ENCODE peak calls at places on chromosomes 11 and 22, in eight cellular contexts. Q is hepatic stellate cell; I is globus pallidus; X is activated T-helper 1 cell treated with anti-CD3 and anti-CD28 coated beads, Interleukin-12 subunit alpha, Interleukin-12 subunit beta, Interleukin-2, Interleukin-4 antibody, amounts not matched to agents 30 ng/mL and 10 ng/mL and 1 ng/mL, durations not matched to agents 14 hours and 24 hours and 36 hours; S is body of pancreas; J is activated gamma-delta T cell treated with Interleukin-2 at 50 U/mL for 16 hours; B is NCI-H2029; H is activated CD4-positive, alpha-beta T cell treated with anti-CD3 and anti-CD28 coated beads, Interleukin-2, amount 50 U/mL, for 48 hours. Y is an unnamed sample.

GRCh38 chr11:94553938-94554337 is 10.2 kb downstream of the FUT4 start:
- DNase-seq in Q (no peak), I (no peak), X (no peak), S (peak), J (no peak), B (peak), H (no peak), Y (peak)

GRCh38 chr11:119933164-119933563 is 204.2 kb upstream of the NECTIN1 start:
- DNase-seq in Q (no peak), I (no peak), X (no peak), S (no peak), J (no peak), B (no peak), H (no peak), Y (no peak)

GRCh38 chr11:69013009-69013951 is at the start of gene MRGPRF:
- DNase-seq in Q (peak), I (peak), X (no peak), S (peak), J (no peak), B (no peak), H (no peak), Y (peak)

GRCh38 chr11:69227271-69227670 is 66.7 kb upstream of the MYEOV start:
- DNase-seq in Q (no peak), I (no peak), X (no peak), S (no peak), J (no peak), B (no peak), H (no peak), Y (no peak)

GRCh38 chr11:68796779-68797178 is 44.9 kb downstream of the CPT1A start:
- DNase-seq in Q (no peak), I (no peak), X (no peak), S (no peak), J (no peak), B (no peak), H (no peak), Y (no peak)

GRCh38 chr11:79441159-79441875 is 487 bp upstream of the TENM4 start:
- DNase-seq in Q (peak), I (peak), X (no peak), S (no peak), J (no peak), B (no peak), H (no peak), Y (peak)

GRCh38 chr11:77113382-77114088 is 10.9 kb downstream of the OMP start:
- DNase-seq in Q (peak), I (no peak), X (no peak), S (peak), J (no peak), B (no peak), H (peak), Y (peak)

GRCh38 chr11:6755303-6755952 is 16.3 kb downstream of the OR2AG2 start:
- DNase-seq in Q (peak), I (peak), X (peak), S (peak), J (peak), B (no peak), H (peak), Y (peak)

GRCh38 chr11:115613986-115614625 is 109.9 kb upstream of the CADM1 start:
- DNase-seq in Q (peak), I (no peak), X (no peak), S (no peak), J (no peak), B (no peak), H (peak), Y (peak)

GRCh38 chr11:79786961-79787360 is 346.1 kb upstream of the TENM4 start:
- DNase-seq in Q (no peak), I (no peak), X (no peak), S (no peak), J (no peak), B (no peak), H (no peak), Y (no peak)

GRCh38 chr11:2824851-2825250 is 60.7 kb downstream of the CDKN1C start:
- DNase-seq in Q (no peak), I (no peak), X (no peak), S (no peak), J (no peak), B (no peak), H (no peak), Y (no peak)

GRCh38 chr11:35589281-35589680 is 29.0 kb upstream of the FJX1 start:
- DNase-seq in Q (no peak), I (no peak), X (no peak), S (no peak), J (no peak), B (no peak), H (no peak), Y (no peak)

GRCh38 chr11:10856689-10857603 is 907 bp downstream of the ZBED5 start:
- DNase-seq in Q (peak), I (peak), X (peak), S (peak), J (no peak), B (peak), H (no peak), Y (peak)

GRCh38 chr11:69531071-69531716 is 49.7 kb downstream of the LINC01488 start:
- DNase-seq in Q (no peak), I (no peak), X (no peak), S (no peak), J (no peak), B (no peak), H (no peak), Y (no peak)

GRCh38 chr11:20501971-20502370 is 97.4 kb upstream of the SLC6A5 start:
- DNase-seq in Q (no peak), I (no peak), X (no peak), S (no peak), J (no peak), B (no peak), H (no peak), Y (no peak)

GRCh38 chr11:11980200-11980599 is 28.2 kb downstream of the DKK3 start:
- DNase-seq in Q (no peak), I (no peak), X (no peak), S (no peak), J (no peak), B (no peak), H (no peak), Y (peak)

GRCh38 chr11:26045082-26045481 is 286.8 kb upstream of the ANO3 start:
- DNase-seq in Q (no peak), I (no peak), X (no peak), S (no peak), J (no peak), B (no peak), H (no peak), Y (peak)

GRCh38 chr11:42947405-42947804 is 364.4 kb upstream of the API5 start:
- DNase-seq in Q (no peak), I (no peak), X (no peak), S (no peak), J (no peak), B (no peak), H (no peak), Y (no peak)

GRCh38 chr22:50540352-50540751 is 5.3 kb upstream of the KLHDC7B start:
- DNase-seq in Q (no peak), I (no peak), X (no peak), S (no peak), J (no peak), B (no peak), H (no peak), Y (no peak)

GRCh38 chr22:39997939-39998726 is 3.4 kb downstream of the FAM83F start:
- DNase-seq in Q (no peak), I (no peak), X (no peak), S (peak), J (no peak), B (peak), H (no peak), Y (peak)

GRCh38 chr11:67415501-67416304 is at the start of gene CARNS1:
- DNase-seq in Q (no peak), I (no peak), X (no peak), S (peak), J (no peak), B (peak), H (no peak), Y (no peak)

GRCh38 chr11:10314199-10315072 is 9.6 kb downstream of the ADM start:
- DNase-seq in Q (peak), I (peak), X (no peak), S (no peak), J (no peak), B (peak), H (no peak), Y (peak)

GRCh38 chr11:80727315-80727714 is 1286.5 kb upstream of the TENM4 start:
- DNase-seq in Q (no peak), I (peak), X (no peak), S (no peak), J (no peak), B (no peak), H (no peak), Y (peak)

GRCh38 chr11:34830648-34831047 is 85.5 kb downstream of the APIP start:
- DNase-seq in Q (peak), I (no peak), X (no peak), S (no peak), J (no peak), B (peak), H (no peak), Y (peak)

Y was measured in kidney tubule cell.